ENCODE peak calls at places on chromosomes 6 and 20, in five cellular contexts. V, Z, G, H and O are unnamed samples.

GRCh38 chr6:125294925-125295324 is 6.8 kb downstream of the HDDC2 start:
- ATAC-seq in V (no peak), Z (no peak), G (no peak), H (no peak), O (no peak)

GRCh38 chr6:163146036-163146435 is 268.5 kb upstream of the QKI start:
- ATAC-seq in V (no peak), Z (no peak), G (no peak), H (no peak), O (no peak)

GRCh38 chr6:169803291-169803811 is 51.9 kb downstream of the ERMARD start:
- ATAC-seq in V (no peak), Z (peak), G (peak), H (peak), O (no peak)

GRCh38 chr6:32692019-32692418 is 25.6 kb upstream of the HLA-DQB1 start:
- ATAC-seq in V (no peak), Z (peak), G (peak), H (peak), O (peak)

GRCh38 chr6:378090-378957 is 13.2 kb upstream of the IRF4 start:
- ATAC-seq in V (no peak), Z (no peak), G (no peak), H (no peak), O (peak)

GRCh38 chr6:31898200-31899011 is 908 bp upstream of the EHMT2 start:
- ATAC-seq in V (peak), Z (peak), G (peak), H (peak), O (peak)

GRCh38 chr20:4836935-4837334 is 115.2 kb downstream of the PRND start:
- ATAC-seq in V (peak), Z (no peak), G (no peak), H (no peak), O (no peak)

GRCh38 chr6:148325316-148326068 is 17.1 kb upstream of the SASH1 start:
- ATAC-seq in V (no peak), Z (no peak), G (no peak), H (no peak), O (no peak)

GRCh38 chr6:84645563-84646266 is 118.7 kb downstream of the TBX18 start:
- ATAC-seq in V (peak), Z (no peak), G (no peak), H (no peak), O (no peak)

GRCh38 chr6:145026267-145026679 is 709.0 kb downstream of the EPM2A start:
- ATAC-seq in V (no peak), Z (no peak), G (no peak), H (no peak), O (no peak)